ENCODE peak calls at places on chromosome 21, in four cellular contexts. A is K562, I is HepG2, L is SK-N-SH. X is an unnamed sample.

GRCh38 chr21:34274001-34274400 is 89.8 kb upstream of the KCNE2 start:
- DNase-seq in A (no peak), L (no peak), I (no peak), X (no peak)

GRCh38 chr21:25296239-25296638 is 311.0 kb downstream of the MRPL39 start:
- DNase-seq in A (no peak), L (no peak), I (no peak), X (no peak)

GRCh38 chr21:38806153-38806941 is 618 bp downstream of the ETS2 start:
- DNase-seq in L (peak; percentile 74), A (peak; percentile 47), I (no peak), X (no peak)

GRCh38 chr21:20627594-20627993 is 370.6 kb upstream of the NCAM2 start:
- DNase-seq in A (no peak), L (no peak), I (no peak), X (no peak)

GRCh38 chr21:46436586-46436985 is 22.1 kb upstream of the DIP2A start:
- DNase-seq in I (no peak), L (no peak), A (no peak), X (no peak)

GRCh38 chr21:33937931-33938339 is 22.3 kb upstream of the ATP5PO start:
- DNase-seq in L (no peak), A (no peak), I (no peak), X (no peak)

GRCh38 chr21:37878946-37879660 is 37.2 kb downstream of the KCNJ6 start:
- DNase-seq in L (no peak), A (peak; percentile 20), I (no peak), X (no peak)

GRCh38 chr21:38221594-38221993 is 35.2 kb upstream of the KCNJ15 start:
- DNase-seq in L (no peak), A (no peak), I (no peak), X (no peak)

GRCh38 chr21:46515109-46515508 is 56.4 kb downstream of the DIP2A start:
- DNase-seq in I (no peak), L (no peak), A (no peak), X (no peak)

GRCh38 chr21:35026617-35027557 is 22.2 kb downstream of the RUNX1 start:
- DNase-seq in A (peak; percentile 99), L (no peak), I (peak; percentile 95), X (no peak)

GRCh38 chr21:15224346-15225086 is 159.7 kb upstream of the NRIP1 start:
- DNase-seq in I (no peak), A (no peak), L (no peak), X (no peak)

GRCh38 chr21:24941316-24942185 is 665.7 kb downstream of the MRPL39 start:
- DNase-seq in A (no peak), L (peak; percentile 1), I (no peak), X (no peak)

GRCh38 chr21:39060485-39061099 is 122.7 kb downstream of the PSMG1 start:
- DNase-seq in A (no peak), L (no peak), I (no peak), X (no peak)

GRCh38 chr21:36913247-36914169 is 53.0 kb downstream of the HLCS start:
- DNase-seq in A (no peak), I (no peak), L (no peak), X (no peak)

GRCh38 chr21:38356898-38357297 is 100.1 kb downstream of the KCNJ15 start:
- DNase-seq in I (no peak), L (no peak), A (no peak), X (no peak)

GRCh38 chr21:43803558-43804300 is 14.4 kb downstream of the RRP1 start:
- DNase-seq in L (no peak), A (no peak), I (no peak), X (no peak)

GRCh38 chr21:39891111-39891510 is 23.9 kb downstream of the PCP4 start:
- DNase-seq in L (no peak), A (no peak), I (no peak), X (no peak)

GRCh38 chr21:46634427-46634826 is 1.0 kb upstream of the PRMT2 start:
- DNase-seq in A (peak; percentile 43), L (no peak), I (peak; percentile 12), X (no peak)

GRCh38 chr21:37877171-37877570 is 39.1 kb downstream of the KCNJ6 start:
- DNase-seq in I (no peak), A (no peak), L (no peak), X (no peak)

GRCh38 chr21:41195311-41195710 is 27.4 kb downstream of the BACE2 start:
- DNase-seq in A (no peak), I (no peak), L (no peak), X (no peak)

GRCh38 chr21:26120833-26121232 is 49.7 kb downstream of the APP start:
- DNase-seq in I (no peak), L (no peak), A (no peak), X (no peak)

GRCh38 chr21:26449161-26449560 is 123.9 kb downstream of the CYYR1 start:
- DNase-seq in L (no peak), A (no peak), I (no peak), X (no peak)

GRCh38 chr21:14687277-14687642 is 141.1 kb upstream of the SAMSN1 start:
- DNase-seq in A (no peak), I (no peak), L (no peak), X (peak; percentile 71)

GRCh38 chr21:33947451-33948095 is 32.0 kb upstream of the ATP5PO start:
- DNase-seq in A (peak; percentile 94), I (peak; percentile 94), L (peak; percentile 38), X (peak; percentile 83)

GRCh38 chr21:35256468-35256988 is 207.4 kb upstream of the RUNX1 start:
- DNase-seq in A (peak; percentile 77), I (peak; percentile 29), L (peak; percentile 5), X (no peak)

GRCh38 chr21:38114717-38115333 is 142.0 kb upstream of the KCNJ15 start:
- DNase-seq in I (no peak), L (no peak), A (peak; percentile 53), X (no peak)

GRCh38 chr21:16534408-16535099 is 804.8 kb downstream of the USP25 start:
- DNase-seq in A (no peak), L (peak; percentile 51), I (no peak), X (no peak)

GRCh38 chr21:29154270-29154669 is 23.8 kb downstream of the MAP3K7CL start:
- DNase-seq in L (no peak), I (no peak), A (no peak), X (no peak)

GRCh38 chr21:42319368-42319767 is 4.2 kb upstream of the TFF3 start:
- DNase-seq in L (no peak), A (no peak), I (no peak), X (no peak)

GRCh38 chr21:42319851-42320602 is 4.8 kb upstream of the TFF3 start:
- DNase-seq in A (no peak), I (no peak), L (no peak), X (no peak)

GRCh38 chr21:42321845-42322244 is 6.6 kb upstream of the TFF3 start:
- DNase-seq in L (no peak), I (no peak), A (no peak), X (no peak)

GRCh38 chr21:42321231-42321630 is 6.0 kb upstream of the TFF3 start:
- DNase-seq in I (no peak), L (no peak), A (no peak), X (no peak)

DNA sequence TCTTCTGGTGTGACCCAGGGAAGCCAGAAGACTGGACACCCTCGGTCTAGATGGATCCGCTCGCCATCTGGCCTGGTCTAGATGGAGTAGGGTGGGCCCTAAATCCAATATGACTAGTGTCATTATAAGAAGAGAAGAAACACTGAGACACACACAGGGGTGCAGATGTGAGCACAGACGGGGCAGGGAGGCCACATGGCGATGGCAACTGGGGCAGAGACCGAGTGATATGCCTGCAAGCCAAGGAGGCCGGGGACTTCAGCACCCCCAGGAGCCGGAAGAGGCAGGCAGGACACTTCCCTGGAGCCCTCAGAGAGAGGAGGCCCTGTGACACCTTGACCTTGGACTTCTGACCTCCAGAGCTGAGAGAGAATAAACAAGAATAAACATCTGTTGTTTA is 5.6 kb upstream of the TFF3 start:
- DNase-seq in A (no peak), L (no peak), I (no peak), X (no peak)
- H3K4me2 ChIP-seq in A (no peak overlapping the region), L (no peak overlapping the region), I (no peak overlapping the region), X (no peak overlapping the region)

DNA sequence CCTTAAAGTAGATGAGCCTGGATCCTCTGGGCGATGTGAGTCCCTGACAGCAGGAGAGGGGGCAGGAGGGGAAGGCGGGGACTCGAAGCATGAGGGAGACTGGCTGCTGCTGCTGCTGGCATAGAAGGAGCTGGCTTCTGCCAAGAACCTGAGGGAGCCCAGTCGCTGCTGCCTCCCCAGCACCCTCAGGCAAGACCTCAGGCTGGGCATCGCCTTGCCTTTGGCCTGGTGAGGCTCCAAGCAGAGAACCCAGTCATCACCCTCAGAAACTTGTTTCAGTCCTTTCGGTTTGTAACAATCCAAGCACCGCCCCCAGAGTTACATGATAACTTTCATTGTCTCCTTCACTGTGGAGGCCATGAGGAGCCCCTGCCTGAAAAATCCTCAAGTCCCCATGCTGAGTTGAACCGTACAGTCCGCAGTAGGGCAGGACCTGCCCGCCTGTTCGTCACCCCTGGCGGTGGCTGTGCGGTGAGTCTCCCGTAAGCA is 38.8 kb downstream of the POFUT2 start:
- DNase-seq in I (no peak), L (peak; percentile 71), A (no peak), X (no peak)
- TF ChIP-seq JUND in I (no peak), L (no peak), A (no peak), X (no peak)

GRCh38 chr21:32456497-32456918 is 44.0 kb downstream of the EVA1C start:
- DNase-seq in L (no peak), I (no peak), A (no peak), X (no peak)

GRCh38 chr21:32459972-32460371 is 47.5 kb downstream of the EVA1C start:
- DNase-seq in I (no peak), L (no peak), A (no peak), X (no peak)

GRCh38 chr21:32455548-32455947 is 43.0 kb downstream of the EVA1C start:
- DNase-seq in L (no peak), I (no peak), A (no peak), X (no peak)

GRCh38 chr21:32457962-32458361 is 45.5 kb downstream of the EVA1C start:
- DNase-seq in L (no peak), A (no peak), I (no peak), X (no peak)

DNA sequence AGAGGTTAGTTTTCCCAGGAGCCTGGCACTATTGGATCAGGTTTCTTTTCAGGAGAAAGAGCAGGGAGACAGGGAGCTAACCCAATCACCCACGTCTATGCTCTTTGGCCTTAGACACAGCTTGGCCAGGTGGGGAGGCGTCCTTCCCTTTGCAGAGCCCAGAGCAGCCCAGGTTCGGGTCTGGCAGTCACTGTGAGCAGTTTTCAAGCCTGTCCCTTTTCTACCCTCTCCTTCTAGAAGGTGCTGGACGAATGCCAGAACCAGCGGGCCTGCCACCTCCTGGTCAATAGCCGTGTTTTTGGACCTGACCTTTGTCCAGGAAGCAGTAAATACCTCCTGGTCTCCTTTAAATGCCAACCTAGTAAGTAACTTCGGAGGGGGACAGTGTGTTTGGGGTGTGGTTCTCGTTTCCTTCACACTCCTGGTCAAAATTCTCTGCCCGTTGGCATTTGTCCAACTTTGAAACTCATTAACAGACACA is 44.9 kb downstream of the EVA1C start:
- DNase-seq in L (peak; percentile 37), A (peak; percentile 27), I (peak; percentile 41), X (no peak)
- TF ChIP-seq SMC3 in L (no peak), A (no peak), I (peak; percentile 2), X (no peak)

DNA sequence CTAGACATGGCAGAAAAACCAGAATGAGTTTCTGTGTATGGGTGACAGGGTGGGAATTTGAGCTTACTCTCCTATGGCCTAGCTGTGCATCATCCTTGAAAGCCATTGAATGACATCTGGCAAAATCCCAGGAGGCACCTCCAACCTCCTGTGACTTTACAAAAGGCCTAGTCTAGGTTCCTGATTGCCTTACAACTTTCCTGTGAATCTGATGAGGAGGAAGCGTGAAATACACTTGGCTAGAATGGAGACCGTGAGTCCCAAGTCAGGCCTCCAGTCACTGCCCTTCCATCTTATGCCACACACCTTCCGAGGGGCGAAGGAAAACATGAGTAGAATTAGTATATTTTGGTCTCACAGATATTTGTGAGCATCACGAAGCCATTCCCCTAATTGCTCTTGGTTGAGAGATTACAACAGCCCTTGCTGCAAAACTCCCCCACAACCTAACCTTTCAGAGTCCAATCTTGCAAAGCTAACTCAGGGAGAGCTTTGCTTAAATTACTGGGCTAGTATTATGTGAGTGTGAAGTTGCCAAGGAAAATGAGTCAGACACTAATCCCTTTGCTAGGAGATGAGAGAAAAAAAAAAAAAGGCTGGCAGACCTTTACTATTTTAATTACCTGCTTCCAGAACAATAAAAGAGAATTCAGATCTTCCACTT is 36.3 kb upstream of the PAXBP1 start:
- DNase-seq in I (no peak), L (no peak), A (no peak), X (no peak)
- H3K4me2 ChIP-seq in I (no peak overlapping the region), L (no peak overlapping the region), A (no peak overlapping the region), X (no peak overlapping the region)